ENCODE peak calls at places on chromosome 15, in eight cellular contexts. K, I, L, C, E, A, Z and Y are unnamed samples.

GRCh38 chr15:97984157-97984556 is 23.7 kb downstream of the ARRDC4 start:
- DNase-seq in I (peak), K (no peak), L (no peak), Z (peak), A (no peak), E (no peak), C (no peak), Y (no peak)

GRCh38 chr15:27885226-27885625 is 213.9 kb downstream of the OCA2 start:
- DNase-seq in K (no peak), Z (no peak), C (no peak), A (no peak), E (no peak), L (no peak), I (no peak), Y (no peak)

GRCh38 chr15:44222478-44222877 is 27.4 kb upstream of the FRMD5 start:
- DNase-seq in L (peak), A (no peak), I (no peak), C (no peak), E (no peak), K (peak), Z (peak), Y (no peak)

GRCh38 chr15:28114721-28115622 is 15.9 kb upstream of the OCA2 start:
- DNase-seq in E (no peak), K (peak), Z (no peak), C (no peak), A (no peak), L (no peak), I (no peak), Y (no peak)

GRCh38 chr15:52018244-52018643 is 775 bp upstream of the MAPK6 start:
- DNase-seq in I (no peak), A (no peak), E (no peak), K (peak), C (no peak), L (no peak), Z (no peak), Y (no peak)

GRCh38 chr15:70628542-70628941 is 134.8 kb downstream of the UACA start:
- DNase-seq in Z (no peak), E (no peak), K (no peak), A (no peak), L (no peak), I (no peak), C (no peak), Y (no peak)

GRCh38 chr15:70023064-70023768 is 74.5 kb downstream of the TLE3 start:
- DNase-seq in E (no peak), A (no peak), K (peak), I (peak), C (no peak), Z (peak), L (peak), Y (no peak)

GRCh38 chr15:36356978-36357582 is 222.3 kb upstream of the CDIN1 start:
- DNase-seq in I (peak), K (peak), E (no peak), C (no peak), Z (peak), L (no peak), A (no peak), Y (no peak)

GRCh38 chr15:39135989-39136388 is 444.9 kb upstream of the THBS1 start:
- DNase-seq in K (peak), Z (peak), A (no peak), C (no peak), L (no peak), I (peak), E (no peak), Y (no peak)

GRCh38 chr15:91517491-91518200 is 335.9 kb upstream of the SLCO3A1 start:
- DNase-seq in L (no peak), C (no peak), A (no peak), K (peak), E (no peak), Z (no peak), I (peak), Y (no peak)

GRCh38 chr15:31302778-31303433 is 23.7 kb upstream of the KLF13 start:
- DNase-seq in C (no peak), A (no peak), K (no peak), Z (no peak), I (no peak), E (no peak), L (peak), Y (no peak)

DNA sequence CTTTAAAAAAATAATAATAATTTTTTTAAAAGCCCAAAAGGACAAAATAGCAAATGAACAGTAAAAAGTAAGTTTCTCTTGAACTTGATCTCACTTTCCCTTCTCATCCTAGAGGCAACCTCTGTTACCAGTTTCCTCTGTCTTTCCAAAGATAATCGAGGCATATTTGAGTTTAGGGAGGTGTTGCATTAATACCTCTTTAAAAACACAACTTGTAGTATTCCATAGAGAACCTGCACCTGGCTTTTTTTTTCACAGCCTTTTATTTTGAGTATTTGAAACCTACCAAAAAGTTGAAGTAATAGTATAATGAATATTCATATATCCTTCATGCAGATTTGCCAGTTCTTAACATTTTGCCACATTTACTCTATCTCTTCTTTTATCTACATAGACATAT is 9.1 kb downstream of the CSK start:
- DNase-seq in C (no peak), L (no peak), K (no peak), Z (no peak), E (no peak), A (no peak), I (no peak), Y (no peak)
- TF ChIP-seq CTCF in C (no peak), L (no peak), K (no peak), Z (no peak), E (no peak), A (no peak), I (no peak), Y (no peak)

GRCh38 chr15:42800731-42801474 is 64.0 kb upstream of the CDAN1 start:
- DNase-seq in Z (no peak), K (no peak), E (no peak), C (no peak), I (no peak), L (peak), A (no peak), Y (no peak)
- TF ChIP-seq CTCF in Z (no peak), K (peak), E (no peak), C (no peak), I (peak), L (peak), A (peak), Y (no peak)

GRCh38 chr15:86010398-86010797 is 69.3 kb upstream of the AGBL1 start:
- DNase-seq in E (no peak), I (no peak), Z (no peak), A (peak), L (no peak), C (no peak), K (no peak), Y (no peak)
- TF ChIP-seq CTCF in E (no peak), I (no peak), Z (no peak), A (no peak), L (no peak), C (no peak), K (no peak), Y (no peak)

GRCh38 chr15:25056484-25057429 is 102.0 kb downstream of the SNRPN start:
- DNase-seq in K (no peak), C (peak), Z (no peak), I (no peak), A (peak), E (no peak), L (no peak), Y (no peak)
- TF ChIP-seq CTCF in K (no peak), C (no peak), Z (peak), I (no peak), A (no peak), E (no peak), L (peak), Y (no peak)

GRCh38 chr15:59622289-59622688 is 10.7 kb downstream of the GCNT3 start:
- DNase-seq in C (peak), Z (peak), K (peak), A (no peak), L (peak), E (no peak), I (peak), Y (peak)

GRCh38 chr15:59615661-59616060 is 4.1 kb downstream of the GCNT3 start:
- DNase-seq in K (no peak), A (no peak), Z (no peak), L (no peak), I (no peak), C (no peak), E (no peak), Y (no peak)

GRCh38 chr15:59614153-59614552 is 2.6 kb downstream of the GCNT3 start:
- DNase-seq in K (no peak), E (no peak), I (no peak), Z (no peak), L (no peak), C (no peak), A (no peak), Y (no peak)

GRCh38 chr15:59611277-59612260 is at the start of gene GCNT3:
- DNase-seq in K (peak), I (peak), C (no peak), L (no peak), Z (peak), A (no peak), E (no peak), Y (no peak)

GRCh38 chr15:59616390-59616789 is 4.8 kb downstream of the GCNT3 start:
- DNase-seq in Z (no peak), E (no peak), K (no peak), L (no peak), A (no peak), C (no peak), I (no peak), Y (no peak)
- TF ChIP-seq CTCF in Z (no peak), E (no peak), K (no peak), L (no peak), A (no peak), C (no peak), I (no peak), Y (no peak)

DNA sequence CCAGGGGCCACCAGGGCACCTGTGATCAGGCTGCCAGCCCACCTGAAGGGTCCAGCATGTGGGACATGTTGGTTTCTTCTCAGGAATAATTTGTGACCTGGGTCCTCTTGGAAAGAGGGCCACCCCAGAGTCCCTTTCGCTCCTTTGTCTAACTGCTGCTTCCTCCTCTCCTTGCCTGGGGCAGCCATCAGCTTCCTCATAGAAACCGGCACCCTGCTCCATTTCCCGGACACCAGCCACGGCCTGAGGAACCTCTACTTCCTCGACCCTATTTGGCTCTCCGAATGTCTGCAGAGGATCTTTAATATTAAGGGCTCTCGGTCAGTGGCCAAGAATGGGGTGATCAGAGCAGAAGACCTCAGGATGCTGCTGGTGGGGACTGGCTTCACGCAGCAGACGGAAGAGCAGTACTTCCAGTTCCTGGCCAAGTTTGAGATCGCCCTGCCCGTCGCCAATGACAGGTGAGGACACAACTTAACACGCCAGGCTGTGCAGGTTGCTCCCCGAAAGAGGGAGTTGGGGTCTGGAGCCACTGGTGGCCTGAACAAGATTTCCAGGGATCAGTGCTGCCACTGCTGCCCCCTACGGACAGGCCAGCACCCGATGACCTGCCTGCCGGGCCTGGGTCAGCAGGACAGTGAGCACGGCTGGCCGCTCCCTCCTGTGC is 109.7 kb downstream of the LRRK1 start:
- DNase-seq in C (no peak), E (no peak), Z (no peak), A (peak), I (no peak), K (no peak), L (no peak), Y (peak)
- TF ChIP-seq CTCF in C (no peak), E (no peak), Z (peak), A (no peak), I (no peak), K (no peak), L (no peak), Y (no peak)

GRCh38 chr15:22936577-22937472 is 43.3 kb downstream of the CYFIP1 start:
- DNase-seq in L (peak), K (no peak), Z (no peak), E (no peak), C (no peak), I (no peak), A (no peak), Y (no peak)

GRCh38 chr15:22931784-22932536 is 48.2 kb downstream of the CYFIP1 start:
- DNase-seq in I (no peak), C (no peak), E (no peak), Z (no peak), A (no peak), L (no peak), K (no peak), Y (no peak)

GRCh38 chr15:22939051-22939450 is 41.1 kb downstream of the CYFIP1 start:
- DNase-seq in K (no peak), L (no peak), A (no peak), Z (no peak), I (no peak), E (no peak), C (no peak), Y (no peak)

GRCh38 chr15:22930782-22931484 is 49.2 kb downstream of the CYFIP1 start:
- DNase-seq in E (no peak), L (no peak), C (no peak), I (no peak), Z (peak), K (no peak), A (peak), Y (no peak)

DNA sequence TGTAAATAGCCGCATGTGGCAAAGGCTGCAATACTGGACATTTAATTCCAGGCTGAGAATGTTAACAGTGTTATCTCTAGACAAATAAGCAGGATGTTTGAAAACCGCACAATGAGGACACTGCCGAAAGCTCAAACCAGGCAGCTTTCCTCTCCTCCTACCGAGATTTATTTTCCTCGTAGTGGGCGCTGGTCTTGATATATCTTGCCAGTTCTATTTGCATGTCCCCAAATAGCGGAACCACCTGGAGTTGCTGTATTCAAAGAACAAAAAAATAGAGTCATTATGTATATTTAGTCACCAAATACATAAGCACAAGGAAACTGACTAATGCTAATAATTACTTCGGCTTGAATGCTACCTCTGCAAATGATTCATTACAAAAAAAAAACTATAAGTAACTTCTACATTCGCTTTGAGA is 46.5 kb downstream of the CYFIP1 start:
- DNase-seq in C (no peak), A (no peak), E (no peak), I (no peak), K (peak), Z (no peak), L (no peak), Y (no peak)
- TF ChIP-seq CTCF in C (no peak), A (no peak), E (no peak), I (no peak), K (no peak), Z (no peak), L (no peak), Y (no peak)

DNA sequence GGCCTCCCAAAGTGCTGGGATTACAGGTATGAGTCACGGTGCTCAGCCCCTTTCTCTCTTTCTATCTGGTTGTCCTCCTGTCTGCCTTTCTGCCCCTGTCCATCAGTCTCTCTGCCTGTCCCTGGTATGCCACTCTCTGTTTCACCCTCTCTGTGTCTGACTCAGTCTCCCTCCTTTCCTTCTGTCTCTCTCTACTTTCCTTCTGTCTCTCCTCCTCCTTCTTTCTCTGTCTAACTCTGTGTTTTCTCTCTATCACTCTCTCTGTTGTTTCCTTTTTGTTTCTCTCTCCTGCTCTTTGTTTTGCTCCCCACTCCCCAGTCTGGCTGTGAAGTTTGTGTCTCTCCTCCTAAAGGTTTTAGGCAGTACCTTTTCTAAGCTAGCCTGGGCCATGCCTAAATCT is 9.1 kb upstream of the STRA6 start:
- DNase-seq in C (no peak), K (no peak), L (no peak), E (no peak), I (no peak), Z (no peak), A (no peak), Y (no peak)
- TF ChIP-seq CTCF in C (no peak), K (no peak), L (no peak), E (no peak), I (no peak), Z (no peak), A (no peak), Y (no peak)

GRCh38 chr15:33314115-33314514 is 3.3 kb downstream of the RYR3 start:
- DNase-seq in E (no peak), I (no peak), A (no peak), L (no peak), C (no peak), K (no peak), Z (no peak), Y (no peak)

GRCh38 chr15:33311312-33311971 is 675 bp downstream of the RYR3 start:
- DNase-seq in I (no peak), A (no peak), L (no peak), Z (no peak), K (no peak), E (no peak), C (peak), Y (peak)

GRCh38 chr15:33313491-33313890 is 2.7 kb downstream of the RYR3 start:
- DNase-seq in Z (no peak), L (no peak), E (no peak), K (no peak), A (no peak), I (no peak), C (no peak), Y (no peak)

GRCh38 chr15:33310481-33311311 is at the start of gene RYR3:
- DNase-seq in E (no peak), Z (peak), A (no peak), K (peak), C (peak), I (no peak), L (no peak), Y (peak)

GRCh38 chr15:33309602-33310276 is 1.0 kb upstream of the RYR3 start:
- DNase-seq in I (no peak), A (no peak), E (no peak), Z (peak), K (peak), L (peak), C (peak), Y (peak)
- TF ChIP-seq CTCF in I (no peak), A (peak), E (no peak), Z (peak), K (peak), L (peak), C (peak), Y (peak)

GRCh38 chr15:29558261-29558660 is 264.0 kb downstream of the TJP1 start:
- DNase-seq in A (no peak), E (no peak), L (no peak), I (no peak), Z (no peak), C (no peak), K (no peak), Y (no peak)

GRCh38 chr15:29556385-29556784 is 265.9 kb downstream of the TJP1 start:
- DNase-seq in K (peak), A (no peak), I (peak), L (no peak), C (no peak), E (no peak), Z (peak), Y (no peak)

GRCh38 chr15:29563112-29563511 is 259.2 kb downstream of the TJP1 start:
- DNase-seq in L (no peak), K (no peak), I (no peak), E (no peak), C (no peak), Z (no peak), A (no peak), Y (no peak)

DNA sequence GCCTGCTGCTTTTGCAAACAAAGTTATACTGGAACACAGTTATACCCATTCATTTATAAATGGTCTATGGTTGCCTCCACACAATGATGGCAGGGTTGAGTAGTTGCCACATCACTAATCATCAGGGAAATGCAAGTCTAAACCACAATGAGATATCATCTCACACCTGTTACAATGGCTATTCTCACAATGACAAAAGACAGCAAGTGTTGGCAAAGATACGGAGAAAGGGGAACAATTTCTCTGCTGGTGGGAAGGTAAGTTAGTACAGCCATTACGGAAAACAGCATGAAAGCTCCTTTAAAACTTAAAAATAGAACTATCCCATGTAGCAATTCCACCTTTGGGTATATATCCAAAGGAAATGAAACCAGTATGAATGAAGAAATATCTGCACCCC is 261.4 kb downstream of the TJP1 start:
- DNase-seq in E (no peak), L (no peak), C (no peak), Z (no peak), A (no peak), I (no peak), K (no peak), Y (no peak)
- TF ChIP-seq CTCF in E (no peak), L (no peak), C (no peak), Z (no peak), A (no peak), I (no peak), K (no peak), Y (no peak)